ENCODE peak calls at places on chromosome 20, in seven cellular contexts. One of them, this sample, is unnamed.

GRCh38 chr20:47326718-47327137 is 29.8 kb downstream of the ZMYND8 start:
- DNase-seq in left ventricle myocardium inferior: no peak
- DNase-seq in OCI-LY7: no peak
- DNase-seq in PC-3: peak; percentile 60
- DNase-seq in left lung: no peak
- DNase-seq in colonic mucosa: no peak
- DNase-seq in body of pancreas: no peak
- DNase-seq in this sample: no peak

GRCh38 chr20:36908603-36909002 is 32.7 kb downstream of the TLDC2 start:
- DNase-seq in left ventricle myocardium inferior: no peak
- DNase-seq in OCI-LY7: peak; percentile 38
- DNase-seq in PC-3: no peak
- DNase-seq in left lung: no peak
- DNase-seq in colonic mucosa: no peak
- DNase-seq in body of pancreas: no peak
- DNase-seq in this sample: no peak

GRCh38 chr20:44683263-44684046 is 31.7 kb upstream of the CCN5 start:
- DNase-seq in left ventricle myocardium inferior: peak; percentile 46
- DNase-seq in OCI-LY7: peak; percentile 91
- DNase-seq in PC-3: peak; percentile 87
- DNase-seq in left lung: no peak
- DNase-seq in colonic mucosa: peak; percentile 56
- DNase-seq in body of pancreas: peak; percentile 76
- DNase-seq in this sample: no peak

GRCh38 chr20:7926767-7927166 is 13.5 kb downstream of the HAO1 start:
- DNase-seq in left ventricle myocardium inferior: no peak
- DNase-seq in OCI-LY7: peak; percentile 42
- DNase-seq in PC-3: peak; percentile 67
- DNase-seq in left lung: no peak
- DNase-seq in colonic mucosa: no peak
- DNase-seq in body of pancreas: peak; percentile 9
- DNase-seq in this sample: no peak

GRCh38 chr20:21503345-21503744 is 10.5 kb downstream of the NKX2-2 start:
- DNase-seq in left ventricle myocardium inferior: no peak
- DNase-seq in OCI-LY7: peak; percentile 8
- DNase-seq in PC-3: peak; percentile 11
- DNase-seq in left lung: no peak
- DNase-seq in colonic mucosa: no peak
- DNase-seq in body of pancreas: no peak
- DNase-seq in this sample: no peak

GRCh38 chr20:38828514-38829295 is 23.2 kb downstream of the PPP1R16B start:
- DNase-seq in left ventricle myocardium inferior: no peak
- DNase-seq in OCI-LY7: no peak
- DNase-seq in PC-3: no peak
- DNase-seq in left lung: no peak
- DNase-seq in colonic mucosa: no peak
- DNase-seq in body of pancreas: no peak
- DNase-seq in this sample: no peak

GRCh38 chr20:44433751-44434538 is 41.7 kb upstream of the TTPAL start:
- DNase-seq in left ventricle myocardium inferior: no peak
- DNase-seq in OCI-LY7: no peak
- DNase-seq in PC-3: no peak
- DNase-seq in left lung: no peak
- DNase-seq in colonic mucosa: peak; percentile 88
- DNase-seq in body of pancreas: peak; percentile 57
- DNase-seq in this sample: no peak

GRCh38 chr20:19022791-19023448 is 189.5 kb upstream of the SLC24A3 start:
- DNase-seq in left ventricle myocardium inferior: no peak
- DNase-seq in OCI-LY7: peak; percentile 7
- DNase-seq in PC-3: no peak
- DNase-seq in left lung: no peak
- DNase-seq in colonic mucosa: no peak
- DNase-seq in body of pancreas: no peak
- DNase-seq in this sample: no peak

GRCh38 chr20:18313410-18313809 is 25.1 kb downstream of the ZNF133 start:
- DNase-seq in left ventricle myocardium inferior: no peak
- DNase-seq in OCI-LY7: no peak
- DNase-seq in PC-3: no peak
- DNase-seq in left lung: no peak
- DNase-seq in colonic mucosa: no peak
- DNase-seq in body of pancreas: no peak
- DNase-seq in this sample: no peak

GRCh38 chr20:59064214-59064722 is 21.7 kb upstream of the PRELID3B start:
- DNase-seq in left ventricle myocardium inferior: no peak
- DNase-seq in OCI-LY7: no peak
- DNase-seq in PC-3: no peak
- DNase-seq in left lung: no peak
- DNase-seq in colonic mucosa: no peak
- DNase-seq in body of pancreas: no peak
- DNase-seq in this sample: no peak

GRCh38 chr20:48102821-48103635 is 317.7 kb upstream of the SULF2 start:
- DNase-seq in left ventricle myocardium inferior: no peak
- DNase-seq in OCI-LY7: no peak
- DNase-seq in PC-3: no peak
- DNase-seq in left lung: no peak
- DNase-seq in colonic mucosa: no peak
- DNase-seq in body of pancreas: no peak
- DNase-seq in this sample: no peak

GRCh38 chr20:46406986-46407670 is 713 bp upstream of the ELMO2 start:
- DNase-seq in left ventricle myocardium inferior: peak; percentile 69
- DNase-seq in OCI-LY7: peak; percentile 27
- DNase-seq in PC-3: peak; percentile 66
- DNase-seq in left lung: peak; percentile 78
- DNase-seq in colonic mucosa: peak; percentile 80
- DNase-seq in body of pancreas: peak; percentile 98
- DNase-seq in this sample: peak; percentile 71

GRCh38 chr20:57560554-57561355 is at the start of gene PCK1:
- DNase-seq in left ventricle myocardium inferior: peak; percentile 60
- DNase-seq in OCI-LY7: no peak
- DNase-seq in PC-3: peak; percentile 40
- DNase-seq in left lung: no peak
- DNase-seq in colonic mucosa: peak; percentile 99
- DNase-seq in body of pancreas: peak; percentile 80
- DNase-seq in this sample: no peak

GRCh38 chr20:51380401-51381385 is 161.8 kb downstream of the NFATC2 start:
- DNase-seq in left ventricle myocardium inferior: no peak
- DNase-seq in OCI-LY7: peak; percentile 99
- DNase-seq in PC-3: no peak
- DNase-seq in left lung: peak; percentile 12
- DNase-seq in colonic mucosa: no peak
- DNase-seq in body of pancreas: no peak
- DNase-seq in this sample: peak; percentile 44

GRCh38 chr20:19735446-19735845 is 22.6 kb upstream of the RIN2 start:
- DNase-seq in left ventricle myocardium inferior: peak; percentile 66
- DNase-seq in OCI-LY7: no peak
- DNase-seq in PC-3: peak; percentile 97
- DNase-seq in left lung: peak; percentile 58
- DNase-seq in colonic mucosa: peak; percentile 82
- DNase-seq in body of pancreas: peak; percentile 50
- DNase-seq in this sample: no peak

GRCh38 chr20:63100401-63100925 is 93.7 kb upstream of the BHLHE23 start:
- DNase-seq in left ventricle myocardium inferior: peak; percentile 8
- DNase-seq in OCI-LY7: no peak
- DNase-seq in PC-3: no peak
- DNase-seq in left lung: peak; percentile 13
- DNase-seq in colonic mucosa: no peak
- DNase-seq in body of pancreas: no peak
- DNase-seq in this sample: no peak

GRCh38 chr20:62143976-62144825 is 632 bp downstream of the SS18L1 start:
- DNase-seq in left ventricle myocardium inferior: peak; percentile 66
- DNase-seq in OCI-LY7: peak; percentile 40
- DNase-seq in PC-3: peak; percentile 63
- DNase-seq in left lung: peak; percentile 66
- DNase-seq in colonic mucosa: peak; percentile 67
- DNase-seq in body of pancreas: peak; percentile 66
- DNase-seq in this sample: peak; percentile 69

GRCh38 chr20:43941476-43942212 is 27.0 kb downstream of the TOX2 start:
- DNase-seq in left ventricle myocardium inferior: no peak
- DNase-seq in OCI-LY7: peak; percentile 33
- DNase-seq in PC-3: peak; percentile 95
- DNase-seq in left lung: no peak
- DNase-seq in colonic mucosa: peak; percentile 50
- DNase-seq in body of pancreas: no peak
- DNase-seq in this sample: no peak

GRCh38 chr20:60572991-60573390 is 614.8 kb downstream of the CDH26 start:
- DNase-seq in left ventricle myocardium inferior: no peak
- DNase-seq in OCI-LY7: no peak
- DNase-seq in PC-3: no peak
- DNase-seq in left lung: no peak
- DNase-seq in colonic mucosa: no peak
- DNase-seq in body of pancreas: no peak
- DNase-seq in this sample: no peak

GRCh38 chr20:53949319-53949839 is 121.0 kb downstream of the BCAS1 start:
- DNase-seq in left ventricle myocardium inferior: peak; percentile 36
- DNase-seq in OCI-LY7: no peak
- DNase-seq in PC-3: peak; percentile 98
- DNase-seq in left lung: peak; percentile 71
- DNase-seq in colonic mucosa: no peak
- DNase-seq in body of pancreas: peak; percentile 19
- DNase-seq in this sample: peak; percentile 58

GRCh38 chr20:43926287-43926686 is 11.6 kb downstream of the TOX2 start:
- DNase-seq in left ventricle myocardium inferior: no peak
- DNase-seq in OCI-LY7: no peak
- DNase-seq in PC-3: no peak
- DNase-seq in left lung: no peak
- DNase-seq in colonic mucosa: no peak
- DNase-seq in body of pancreas: no peak
- DNase-seq in this sample: no peak

GRCh38 chr20:20824924-20825584 is 112.6 kb upstream of the RALGAPA2 start:
- DNase-seq in left ventricle myocardium inferior: peak; percentile 28
- DNase-seq in OCI-LY7: peak; percentile 44
- DNase-seq in PC-3: peak; percentile 55
- DNase-seq in left lung: peak; percentile 67
- DNase-seq in colonic mucosa: peak; percentile 75
- DNase-seq in body of pancreas: peak; percentile 58
- DNase-seq in this sample: peak; percentile 43

GRCh38 chr20:8389381-8390368 is 257.6 kb downstream of the PLCB1 start:
- DNase-seq in left ventricle myocardium inferior: no peak
- DNase-seq in OCI-LY7: peak; percentile 75
- DNase-seq in PC-3: peak; percentile 72
- DNase-seq in left lung: no peak
- DNase-seq in colonic mucosa: no peak
- DNase-seq in body of pancreas: peak; percentile 18
- DNase-seq in this sample: no peak

GRCh38 chr20:38591484-38592410 is 9.9 kb upstream of the ARHGAP40 start:
- DNase-seq in left ventricle myocardium inferior: no peak
- DNase-seq in OCI-LY7: no peak
- DNase-seq in PC-3: no peak
- DNase-seq in left lung: no peak
- DNase-seq in colonic mucosa: no peak
- DNase-seq in body of pancreas: no peak
- DNase-seq in this sample: no peak

GRCh38 chr20:50540620-50541605 is 30.7 kb downstream of the PTPN1 start:
- DNase-seq in left ventricle myocardium inferior: no peak
- DNase-seq in OCI-LY7: no peak
- DNase-seq in PC-3: peak; percentile 78
- DNase-seq in left lung: no peak
- DNase-seq in colonic mucosa: no peak
- DNase-seq in body of pancreas: no peak
- DNase-seq in this sample: no peak

GRCh38 chr20:37325206-37325605 is 20.7 kb upstream of the SRC start:
- DNase-seq in left ventricle myocardium inferior: no peak
- DNase-seq in OCI-LY7: no peak
- DNase-seq in PC-3: no peak
- DNase-seq in left lung: no peak
- DNase-seq in colonic mucosa: no peak
- DNase-seq in body of pancreas: no peak
- DNase-seq in this sample: no peak

GRCh38 chr20:24938498-24938897 is 10.6 kb upstream of the CST7 start:
- DNase-seq in left ventricle myocardium inferior: no peak
- DNase-seq in OCI-LY7: no peak
- DNase-seq in PC-3: no peak
- DNase-seq in left lung: no peak
- DNase-seq in colonic mucosa: no peak
- DNase-seq in body of pancreas: no peak
- DNase-seq in this sample: no peak

GRCh38 chr20:11153819-11154218 is 480.0 kb upstream of the JAG1 start:
- DNase-seq in left ventricle myocardium inferior: no peak
- DNase-seq in OCI-LY7: no peak
- DNase-seq in PC-3: peak; percentile 82
- DNase-seq in left lung: no peak
- DNase-seq in colonic mucosa: no peak
- DNase-seq in body of pancreas: no peak
- DNase-seq in this sample: no peak

DNA sequence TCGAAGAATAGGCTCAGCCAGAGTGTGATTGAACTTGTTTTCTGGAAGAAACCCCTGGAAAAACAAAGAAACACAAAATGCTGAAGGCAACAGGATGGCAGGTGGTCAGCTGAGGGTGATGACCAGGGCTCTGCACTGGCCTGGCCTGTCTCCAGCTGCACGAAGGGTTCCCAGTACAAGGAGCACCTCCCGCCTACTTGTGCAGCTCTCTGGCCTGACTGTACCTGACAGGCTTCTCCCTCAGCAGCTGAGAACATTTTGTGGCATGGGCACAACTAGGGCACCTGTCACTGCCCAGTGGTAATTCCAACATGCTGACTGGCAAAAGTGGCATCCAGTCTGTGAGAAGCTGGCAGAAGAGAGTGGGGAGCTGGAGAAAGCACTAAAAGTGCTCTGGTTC is 38.8 kb upstream of the EMILIN3 start:
- DNase-seq in left ventricle myocardium inferior: peak; percentile 55
- DNase-seq in OCI-LY7: no peak
- DNase-seq in PC-3: no peak
- DNase-seq in left lung: no peak
- DNase-seq in colonic mucosa: no peak
- DNase-seq in body of pancreas: no peak
- DNase-seq in this sample: no peak
- H3K36me3 ChIP-seq in left ventricle myocardium inferior: peaks cover 63% of the 10 kb centered on the region
- H3K36me3 ChIP-seq in OCI-LY7: peaks cover 33% of the 10 kb centered on the region
- H3K36me3 ChIP-seq in PC-3: peaks cover 10% of the 10 kb centered on the region
- H3K36me3 ChIP-seq in left lung: no peaks in the 10 kb centered on the region
- H3K36me3 ChIP-seq in colonic mucosa: peaks cover 6% of the 10 kb centered on the region
- H3K36me3 ChIP-seq in body of pancreas: peaks cover 38% of the 10 kb centered on the region
- H3K36me3 ChIP-seq in this sample: peaks cover 32% of the 10 kb centered on the region

GRCh38 chr20:56422131-56422823 is 10.2 kb downstream of the CASS4 start:
- DNase-seq in left ventricle myocardium inferior: no peak
- DNase-seq in OCI-LY7: no peak
- DNase-seq in PC-3: peak; percentile 92
- DNase-seq in left lung: no peak
- DNase-seq in colonic mucosa: no peak
- DNase-seq in body of pancreas: no peak
- DNase-seq in this sample: no peak
- TF ChIP-seq CTCF in left ventricle myocardium inferior: no peak
- TF ChIP-seq CTCF in OCI-LY7: no peak
- TF ChIP-seq CTCF in PC-3: no peak
- TF ChIP-seq CTCF in left lung: no peak
- TF ChIP-seq CTCF in colonic mucosa: no peak
- TF ChIP-seq CTCF in body of pancreas: no peak
- TF ChIP-seq CTCF in this sample: no peak

GRCh38 chr20:49288784-49289696 is 11.2 kb upstream of the ZNFX1 start:
- DNase-seq in left ventricle myocardium inferior: no peak
- DNase-seq in OCI-LY7: no peak
- DNase-seq in PC-3: peak; percentile 87
- DNase-seq in left lung: no peak
- DNase-seq in colonic mucosa: peak; percentile 31
- DNase-seq in body of pancreas: no peak
- DNase-seq in this sample: no peak
- H3K36me3 ChIP-seq in left ventricle myocardium inferior: peaks cover 86% of the 10 kb centered on the region
- H3K36me3 ChIP-seq in OCI-LY7: peaks cover 93% of the 10 kb centered on the region
- H3K36me3 ChIP-seq in PC-3: peaks cover 78% of the 10 kb centered on the region
- H3K36me3 ChIP-seq in left lung: peaks cover 9% of the 10 kb centered on the region
- H3K36me3 ChIP-seq in colonic mucosa: peaks cover 39% of the 10 kb centered on the region
- H3K36me3 ChIP-seq in body of pancreas: peaks cover 35% of the 10 kb centered on the region
- H3K36me3 ChIP-seq in this sample: peaks cover 38% of the 10 kb centered on the region

GRCh38 chr20:3621111-3621510 is 42.1 kb downstream of the GFRA4 start:
- DNase-seq in left ventricle myocardium inferior: no peak
- DNase-seq in OCI-LY7: peak; percentile 12
- DNase-seq in PC-3: no peak
- DNase-seq in left lung: no peak
- DNase-seq in colonic mucosa: no peak
- DNase-seq in body of pancreas: no peak
- DNase-seq in this sample: no peak
- TF ChIP-seq CTCF in left ventricle myocardium inferior: no peak
- TF ChIP-seq CTCF in OCI-LY7: peak; percentile 64
- TF ChIP-seq CTCF in PC-3: no peak
- TF ChIP-seq CTCF in left lung: no peak
- TF ChIP-seq CTCF in colonic mucosa: no peak
- TF ChIP-seq CTCF in body of pancreas: no peak
- TF ChIP-seq CTCF in this sample: no peak